ENCODE peak calls at places on chromosome 19, in four cellular contexts. E is brain microvascular endothelial cell, P is cardiac fibroblast, F is adipocyte. I is an unnamed sample.

GRCh38 chr19:47446534-47447469 is 24.9 kb downstream of the SLC8A2 start:
- DNase-seq in P (peak), F (no peak), E (no peak), I (no peak)

GRCh38 chr19:17539288-17540117 is 15.9 kb upstream of the COLGALT1 start:
- DNase-seq in P (peak), E (peak), F (peak), I (peak)

GRCh38 chr19:2049741-2050348 is 1.2 kb downstream of the MKNK2 start:
- DNase-seq in P (peak), E (peak), F (peak), I (peak)

GRCh38 chr19:3625996-3626472 is 556 bp downstream of the CACTIN start:
- DNase-seq in F (peak), P (no peak), E (no peak), I (no peak)

GRCh38 chr19:27974082-27974513 is 1238.9 kb downstream of the UQCRFS1 start:
- DNase-seq in E (peak), F (peak), P (peak), I (peak)

GRCh38 chr19:49690656-49691242 is at the start of gene CPT1C:
- DNase-seq in F (peak), E (peak), P (peak), I (peak)

GRCh38 chr19:11881151-11881800 is 6.3 kb upstream of the ZNF69 start:
- DNase-seq in P (peak), F (peak), E (peak), I (peak)

GRCh38 chr19:47539747-47540311 is 25.0 kb upstream of the NAPA start:
- DNase-seq in E (no peak), F (no peak), P (no peak), I (no peak)

GRCh38 chr19:23762884-23763711 is 4.4 kb upstream of the ZNF681 start:
- DNase-seq in P (peak), E (peak), F (peak), I (peak)

GRCh38 chr19:56567274-56568120 is at the start of gene ZNF470:
- DNase-seq in E (peak), F (peak), P (peak), I (peak)

GRCh38 chr19:1481224-1481892 is 2.3 kb upstream of the C19orf25 start:
- DNase-seq in E (no peak), F (no peak), P (no peak), I (no peak)

GRCh38 chr19:19460761-19461265 is 54.5 kb downstream of the TSSK6 start:
- DNase-seq in E (no peak), P (peak), F (no peak), I (peak)

GRCh38 chr19:30718728-30719127 is 346.5 kb downstream of the ZNF536 start:
- DNase-seq in P (no peak), F (no peak), E (no peak), I (no peak)

GRCh38 chr19:6216996-6217751 is 62.6 kb downstream of the MLLT1 start:
- DNase-seq in E (peak), F (no peak), P (no peak), I (no peak)

GRCh38 chr19:54115071-54116063 is at the start of the genes PRPF31 and TFPT:
- DNase-seq in P (peak), F (peak), E (peak), I (peak)

GRCh38 chr19:13012690-13013608 is 17.7 kb downstream of the NFIX start:
- DNase-seq in E (no peak), P (peak), F (no peak), I (peak)

GRCh38 chr19:43780706-43781525 is at the start of gene KCNN4:
- DNase-seq in P (peak), E (peak), F (peak), I (peak)

GRCh38 chr19:18097993-18098890 is 664 bp downstream of the MAST3 start:
- DNase-seq in P (no peak), E (no peak), F (no peak), I (no peak)

GRCh38 chr19:12748489-12748888 is 3.1 kb upstream of the BEST2 start:
- DNase-seq in P (no peak), F (no peak), E (no peak), I (no peak)

GRCh38 chr19:6604906-6605305 is 14.0 kb upstream of the CD70 start:
- DNase-seq in P (no peak), F (no peak), E (no peak), I (no peak)

DNA sequence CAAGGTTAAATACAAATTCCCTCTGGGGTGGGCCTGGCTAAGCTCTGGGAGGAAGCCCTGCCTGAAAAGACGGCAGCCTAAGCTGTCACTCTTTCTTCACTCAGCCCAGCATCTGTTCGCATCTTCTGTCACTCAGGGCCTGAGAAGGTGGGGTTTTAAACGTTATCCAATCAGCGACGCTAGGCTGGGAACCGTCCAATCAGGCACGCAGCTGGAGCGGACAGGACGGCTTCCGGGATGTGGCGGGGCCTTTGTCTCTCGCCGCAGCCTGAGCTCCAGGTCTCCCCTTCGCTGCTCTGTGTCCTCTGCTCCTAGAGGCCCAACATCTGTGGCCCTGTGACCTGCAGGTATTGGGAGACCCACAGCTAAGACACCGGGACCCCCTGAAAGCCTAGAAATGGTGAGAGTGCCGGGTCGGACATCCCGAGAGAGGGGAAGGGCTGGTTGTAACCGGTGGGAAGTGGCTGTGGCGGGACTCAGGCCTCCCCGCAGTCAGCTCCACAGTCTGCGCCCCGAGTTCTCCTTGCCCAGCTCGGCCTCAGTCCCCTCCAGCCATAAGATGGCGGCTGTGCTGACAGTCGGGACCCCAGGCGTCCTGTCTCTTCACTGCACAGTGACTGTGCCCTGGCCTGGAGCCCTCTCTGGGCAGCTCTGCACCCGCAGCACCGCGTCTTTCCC is at the start of gene ZNF431:
- DNase-seq in E (peak), F (peak), P (peak), I (peak)
- H3K4me3 ChIP-seq in E (peak), F (peak), P (peak), I (peak)

GRCh38 chr19:57978586-57979289 is 4.4 kb upstream of the C19orf18 start:
- DNase-seq in P (peak), F (no peak), E (no peak), I (no peak)
- H3K4me3 ChIP-seq in P (no peak), F (peak), E (no peak), I (no peak)

GRCh38 chr19:45601115-45601514 is 897 bp downstream of the GPR4 start:
- DNase-seq in E (no peak), F (no peak), P (no peak), I (no peak)
- H3K4me3 ChIP-seq in E (no peak), F (peak), P (peak), I (peak)

GRCh38 chr19:10768369-10768768 is 50.5 kb downstream of the DNM2 start:
- DNase-seq in P (no peak), E (no peak), F (no peak), I (no peak)
- H3K4me3 ChIP-seq in P (no peak), E (no peak), F (no peak), I (no peak)